ENCODE peak calls at places on chromosomes 12 and 14, in ten cellular contexts. U is bronchial epithelial cell, N is astrocyte of the spinal cord, I is heart left ventricle, P is heart right ventricle, Y is A549, C is ovary, M is pancreas, R is PC-9, X is breast epithelium. A is an unnamed sample.

GRCh38 chr12:57726151-57726883 is 12.2 kb downstream of the AGAP2 start:
- DNase-seq in X (peak), P (peak), N (peak), Y (peak), M (peak), U (peak), I (peak), C (peak), R (peak), A (no peak)

GRCh38 chr14:92108345-92109254 is 2.2 kb upstream of the ATXN3 start:
- DNase-seq in X (no peak), P (no peak), N (no peak), U (no peak), M (no peak), R (no peak), I (no peak), C (no peak), Y (no peak), A (no peak)

GRCh38 chr14:61527325-61528100 is 167.8 kb upstream of the HIF1A start:
- DNase-seq in U (peak), X (no peak), P (no peak), R (peak), Y (peak), N (peak), I (no peak), C (peak), M (peak), A (no peak)

GRCh38 chr14:101543814-101544213 is 17.5 kb upstream of the DIO3 start:
- DNase-seq in C (no peak), N (no peak), P (no peak), M (no peak), R (no peak), U (no peak), I (no peak), Y (no peak), X (no peak), A (no peak)

GRCh38 chr14:21846227-21846885 is 172.7 kb upstream of the OR4E1 start:
- DNase-seq in Y (no peak), X (no peak), M (no peak), R (no peak), U (no peak), P (no peak), I (no peak), C (no peak), N (no peak), A (no peak)

GRCh38 chr12:26195250-26195640 is at the start of gene SSPN:
- DNase-seq in I (peak), N (peak), U (no peak), Y (no peak), C (peak), R (no peak), X (peak), P (peak), M (peak), A (no peak)

GRCh38 chr14:92317511-92317910 is 5.5 kb upstream of the SLC24A4 start:
- DNase-seq in P (no peak), Y (no peak), M (no peak), I (no peak), C (no peak), N (no peak), X (no peak), U (no peak), R (peak), A (no peak)

GRCh38 chr12:117214797-117215196 is 24.5 kb upstream of the FBXO21 start:
- DNase-seq in X (no peak), C (no peak), N (no peak), U (no peak), I (no peak), M (no peak), P (no peak), R (no peak), Y (no peak), A (no peak)

GRCh38 chr12:131783915-131784541 is 44.2 kb upstream of the MMP17 start:
- DNase-seq in Y (peak), P (no peak), R (peak), C (no peak), U (peak), I (no peak), X (no peak), M (no peak), N (peak), A (no peak)

GRCh38 chr14:80059041-80059440 is 152.3 kb downstream of the DIO2 start:
- DNase-seq in R (no peak), Y (no peak), I (no peak), N (peak), X (no peak), M (no peak), U (no peak), P (no peak), C (no peak), A (no peak)

GRCh38 chr14:80054020-80054419 is 157.3 kb downstream of the DIO2 start:
- DNase-seq in I (no peak), C (no peak), M (no peak), P (no peak), N (no peak), R (no peak), Y (no peak), X (no peak), U (no peak), A (peak)

GRCh38 chr14:80055226-80055625 is 156.1 kb downstream of the DIO2 start:
- DNase-seq in I (no peak), U (no peak), M (no peak), X (no peak), R (no peak), Y (no peak), P (no peak), N (no peak), C (no peak), A (no peak)

GRCh38 chr14:80055912-80056801 is 155.1 kb downstream of the DIO2 start:
- DNase-seq in R (peak), I (no peak), M (peak), U (peak), X (no peak), N (peak), Y (peak), P (peak), C (peak), A (peak)
- TF ChIP-seq CTCF in R (peak), I (peak), M (peak), U (peak), X (peak), N (peak), Y (peak), P (peak), C (peak), A (peak)

GRCh38 chr12:110577717-110578521 is 5.2 kb downstream of the PPTC7 start:
- DNase-seq in Y (peak), X (no peak), N (peak), M (no peak), I (no peak), C (no peak), R (peak), U (peak), P (no peak), A (no peak)
- H3K4me3 ChIP-seq in Y (peak), X (no peak), N (no peak), M (no peak), I (no peak), C (peak), R (peak), U (peak), P (no peak), A (no peak)

DNA sequence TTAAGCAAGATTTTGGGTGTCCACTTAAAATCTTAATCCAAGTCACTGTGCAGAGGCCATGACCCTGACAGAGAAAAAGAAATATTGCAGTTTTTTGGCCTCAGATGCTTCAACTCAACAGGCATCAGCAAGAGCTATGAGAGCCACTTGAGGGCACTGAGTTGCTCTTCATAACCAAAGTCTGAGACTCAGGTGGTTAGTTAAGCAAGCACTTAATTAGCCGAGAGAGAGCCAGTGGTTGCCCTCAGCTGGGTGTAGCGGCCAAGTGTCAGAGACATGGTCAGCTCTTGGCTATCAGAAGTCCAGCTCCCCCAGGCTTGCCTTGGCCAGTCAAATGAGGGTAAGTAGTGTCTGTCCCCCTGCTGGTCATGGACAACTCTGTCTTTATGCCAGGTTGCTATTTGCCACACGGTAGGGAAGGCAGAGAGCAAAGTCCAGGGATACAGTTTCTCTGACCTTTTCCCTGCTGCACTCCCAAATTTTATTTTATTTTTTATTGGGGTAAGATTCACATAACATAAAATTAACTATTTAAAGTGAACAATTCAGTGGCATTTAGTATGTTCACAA is 9.0 kb upstream of the KRT71 start:
- DNase-seq in U (no peak), C (no peak), P (no peak), X (no peak), Y (peak), R (no peak), N (no peak), M (no peak), I (no peak), A (no peak)
- TF ChIP-seq CTCF in U (peak), C (no peak), P (no peak), X (no peak), Y (peak), R (peak), N (peak), M (no peak), I (no peak), A (peak)

GRCh38 chr12:18262514-18262913 is 1.2 kb downstream of the PIK3C2G start:
- DNase-seq in X (no peak), U (peak), M (no peak), I (no peak), P (no peak), N (no peak), C (no peak), Y (no peak), R (no peak), A (no peak)
- H3K4me3 ChIP-seq in X (no peak), U (no peak), M (no peak), I (no peak), P (no peak), N (no peak), C (no peak), Y (no peak), R (no peak), A (no peak)

GRCh38 chr12:4717806-4718205 is 2.4 kb upstream of the GALNT8 start:
- DNase-seq in U (no peak), R (no peak), C (no peak), Y (no peak), N (no peak), M (no peak), X (no peak), I (no peak), P (no peak), A (no peak)
- TF ChIP-seq CTCF in U (no peak), R (no peak), C (no peak), Y (no peak), N (no peak), M (no peak), X (no peak), I (no peak), P (no peak), A (no peak)

DNA sequence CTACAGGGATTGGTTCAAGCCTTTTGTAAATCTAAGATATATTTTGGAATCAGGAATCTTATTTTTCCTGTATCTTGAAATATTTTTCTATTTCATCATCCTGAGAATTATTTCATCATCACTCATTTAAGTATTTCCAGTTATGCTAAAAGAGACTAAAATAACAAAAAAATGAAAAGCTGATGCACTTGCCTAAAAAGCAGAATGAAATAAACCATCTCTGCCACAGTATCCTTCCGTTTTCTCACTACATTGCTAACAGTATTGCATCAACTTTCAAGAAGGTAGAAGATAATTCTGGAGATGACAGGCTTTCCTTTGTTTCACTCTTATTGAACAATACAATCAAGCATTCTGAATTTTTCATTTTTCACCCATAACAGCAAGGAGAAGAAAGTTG is 31.1 kb upstream of the EIF5 start:
- DNase-seq in Y (no peak), X (no peak), C (no peak), R (no peak), P (no peak), I (no peak), M (no peak), U (no peak), N (no peak), A (no peak)
- H3K4me3 ChIP-seq in Y (no peak), X (no peak), C (no peak), R (no peak), P (no peak), I (no peak), M (no peak), U (no peak), N (no peak), A (no peak)

DNA sequence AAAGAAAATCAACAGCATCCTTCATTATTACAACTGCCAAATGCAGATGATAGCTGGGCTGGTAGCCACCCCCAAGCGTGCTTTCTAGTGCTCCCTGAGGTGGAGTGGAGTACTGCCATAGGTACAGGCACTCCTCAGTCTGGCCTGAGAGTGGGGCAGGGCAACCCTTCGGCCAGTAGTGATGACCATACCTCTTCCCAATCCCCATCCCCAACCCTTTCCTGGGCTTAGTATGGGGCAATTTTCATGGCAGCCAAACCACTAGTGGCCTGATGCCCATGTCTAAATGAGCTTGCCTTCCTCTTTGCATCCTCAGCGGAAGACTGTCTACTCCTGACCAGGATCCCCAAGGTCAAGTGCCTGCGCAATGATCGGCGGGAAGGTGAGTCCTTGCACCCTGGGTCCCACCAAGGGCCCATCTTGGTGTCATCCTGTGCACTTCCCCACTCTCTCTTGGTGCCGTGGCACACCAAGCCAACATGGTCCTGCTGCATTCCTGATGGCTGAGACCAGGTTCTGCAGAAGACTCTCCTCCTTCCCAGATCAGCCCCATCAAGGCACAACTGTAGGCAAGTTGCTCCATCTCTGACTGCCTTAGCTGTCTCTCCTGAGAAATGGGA is 65.8 kb downstream of the GALNT16 start:
- DNase-seq in P (no peak), U (no peak), M (no peak), C (peak), I (no peak), N (no peak), X (no peak), Y (peak), R (no peak), A (no peak)
- TF ChIP-seq CTCF in P (no peak), U (no peak), M (no peak), C (no peak), I (no peak), N (no peak), X (no peak), Y (no peak), R (peak), A (no peak)

GRCh38 chr12:99057670-99058069 is 412.6 kb downstream of the APAF1 start:
- DNase-seq in Y (no peak), M (no peak), P (no peak), I (no peak), C (no peak), U (no peak), X (no peak), N (no peak), R (no peak), A (no peak)

GRCh38 chr12:99056186-99056585 is 411.1 kb downstream of the APAF1 start:
- DNase-seq in X (no peak), I (no peak), C (no peak), P (no peak), N (no peak), R (no peak), Y (no peak), U (no peak), M (no peak), A (no peak)

GRCh38 chr12:99055294-99055693 is 410.2 kb downstream of the APAF1 start:
- DNase-seq in I (no peak), C (no peak), N (no peak), X (no peak), U (no peak), R (no peak), P (no peak), M (no peak), Y (no peak), A (no peak)

GRCh38 chr12:99054601-99055128 is 409.6 kb downstream of the APAF1 start:
- DNase-seq in I (no peak), P (no peak), Y (no peak), X (no peak), C (no peak), N (no peak), R (no peak), M (no peak), U (no peak), A (no peak)

GRCh38 chr12:99053599-99054362 is 408.7 kb downstream of the APAF1 start:
- DNase-seq in R (no peak), X (no peak), M (no peak), U (no peak), C (no peak), Y (no peak), P (no peak), I (no peak), N (peak), A (no peak)
- H3K4me3 ChIP-seq in R (no peak), X (no peak), M (no peak), U (no peak), C (no peak), Y (no peak), P (no peak), I (no peak), N (no peak), A (no peak)

GRCh38 chr12:123938679-123939480 is 33.8 kb downstream of the CCDC92 start:
- DNase-seq in X (no peak), Y (peak), R (no peak), M (no peak), C (no peak), N (no peak), U (no peak), P (no peak), I (no peak), A (no peak)
- TF ChIP-seq CTCF in X (no peak), Y (peak), R (no peak), M (no peak), C (no peak), N (peak), U (peak), P (peak), I (peak), A (peak)

A was measured in LNCaP clone FGC.